ENCODE peak calls at places on chromosomes 2 and 18, in eight cellular contexts. One of them, this sample, is unnamed.

GRCh38 chr18:79375441-79375840 is 20.3 kb upstream of the NFATC1 start:
- DNase-seq in A549: no peak
- DNase-seq in IMR-90: no peak
- DNase-seq in ovary: no peak
- DNase-seq in K562: no peak
- DNase-seq in Peyer's patch: no peak
- DNase-seq in uterus: no peak
- DNase-seq in endothelial cell of umbilical vein: no peak
- DNase-seq in this sample: no peak

GRCh38 chr2:192051533-192051932 is 143.2 kb downstream of the TMEFF2 start:
- DNase-seq in A549: no peak
- DNase-seq in IMR-90: no peak
- DNase-seq in ovary: no peak
- DNase-seq in K562: no peak
- DNase-seq in Peyer's patch: no peak
- DNase-seq in uterus: no peak
- DNase-seq in endothelial cell of umbilical vein: no peak
- DNase-seq in this sample: no peak

GRCh38 chr2:127514485-127514884 is 11.8 kb downstream of the IWS1 start:
- DNase-seq in A549: no peak
- DNase-seq in IMR-90: no peak
- DNase-seq in ovary: no peak
- DNase-seq in K562: no peak
- DNase-seq in Peyer's patch: no peak
- DNase-seq in uterus: no peak
- DNase-seq in endothelial cell of umbilical vein: no peak
- DNase-seq in this sample: no peak

GRCh38 chr2:98478088-98478551 is 33.5 kb downstream of the INPP4A start:
- DNase-seq in A549: no peak
- DNase-seq in IMR-90: no peak
- DNase-seq in ovary: no peak
- DNase-seq in K562: no peak
- DNase-seq in Peyer's patch: peak; percentile 28
- DNase-seq in uterus: no peak
- DNase-seq in endothelial cell of umbilical vein: no peak
- DNase-seq in this sample: no peak

GRCh38 chr2:69703189-69703588 is 38.7 kb upstream of the ANXA4 start:
- DNase-seq in A549: no peak
- DNase-seq in IMR-90: no peak
- DNase-seq in ovary: no peak
- DNase-seq in K562: no peak
- DNase-seq in Peyer's patch: no peak
- DNase-seq in uterus: no peak
- DNase-seq in endothelial cell of umbilical vein: no peak
- DNase-seq in this sample: no peak

GRCh38 chr18:3037423-3037915 is 24.5 kb upstream of the LPIN2 start:
- DNase-seq in A549: peak; percentile 84
- DNase-seq in IMR-90: peak; percentile 90
- DNase-seq in ovary: no peak
- DNase-seq in K562: peak; percentile 73
- DNase-seq in Peyer's patch: peak; percentile 73
- DNase-seq in uterus: no peak
- DNase-seq in endothelial cell of umbilical vein: peak; percentile 76
- DNase-seq in this sample: peak; percentile 59

GRCh38 chr18:36127866-36128845 is 984 bp downstream of the SLC39A6 start:
- DNase-seq in A549: peak; percentile 1
- DNase-seq in IMR-90: peak; percentile 69
- DNase-seq in ovary: peak; percentile 39
- DNase-seq in K562: peak; percentile 40
- DNase-seq in Peyer's patch: peak; percentile 52
- DNase-seq in uterus: no peak
- DNase-seq in endothelial cell of umbilical vein: peak; percentile 37
- DNase-seq in this sample: no peak

GRCh38 chr2:43898134-43898957 is 59.6 kb downstream of the ABCG8 start:
- DNase-seq in A549: peak; percentile 76
- DNase-seq in IMR-90: peak; percentile 8
- DNase-seq in ovary: no peak
- DNase-seq in K562: no peak
- DNase-seq in Peyer's patch: peak; percentile 79
- DNase-seq in uterus: no peak
- DNase-seq in endothelial cell of umbilical vein: no peak
- DNase-seq in this sample: no peak

GRCh38 chr2:230925443-230925878 is 419 bp upstream of the GPR55 start:
- DNase-seq in A549: no peak
- DNase-seq in IMR-90: no peak
- DNase-seq in ovary: no peak
- DNase-seq in K562: no peak
- DNase-seq in Peyer's patch: no peak
- DNase-seq in uterus: no peak
- DNase-seq in endothelial cell of umbilical vein: no peak
- DNase-seq in this sample: no peak

GRCh38 chr2:226652388-226652787 is 147.2 kb downstream of the IRS1 start:
- DNase-seq in A549: peak; percentile 84
- DNase-seq in IMR-90: peak; percentile 97
- DNase-seq in ovary: no peak
- DNase-seq in K562: no peak
- DNase-seq in Peyer's patch: no peak
- DNase-seq in uterus: no peak
- DNase-seq in endothelial cell of umbilical vein: peak; percentile 11
- DNase-seq in this sample: no peak

GRCh38 chr18:65567372-65567771 is 183.4 kb upstream of the CDH7 start:
- DNase-seq in A549: peak; percentile 17
- DNase-seq in IMR-90: no peak
- DNase-seq in ovary: no peak
- DNase-seq in K562: no peak
- DNase-seq in Peyer's patch: no peak
- DNase-seq in uterus: no peak
- DNase-seq in endothelial cell of umbilical vein: no peak
- DNase-seq in this sample: no peak

GRCh38 chr2:41718703-41719102 is 329.1 kb upstream of the PKDCC start:
- DNase-seq in A549: no peak
- DNase-seq in IMR-90: no peak
- DNase-seq in ovary: no peak
- DNase-seq in K562: no peak
- DNase-seq in Peyer's patch: no peak
- DNase-seq in uterus: no peak
- DNase-seq in endothelial cell of umbilical vein: no peak
- DNase-seq in this sample: no peak

GRCh38 chr2:231701456-231702373 is 6.6 kb upstream of the PTMA start:
- DNase-seq in A549: no peak
- DNase-seq in IMR-90: peak; percentile 57
- DNase-seq in ovary: peak; percentile 83
- DNase-seq in K562: no peak
- DNase-seq in Peyer's patch: no peak
- DNase-seq in uterus: peak; percentile 74
- DNase-seq in endothelial cell of umbilical vein: no peak
- DNase-seq in this sample: no peak

GRCh38 chr2:204018717-204019116 is 82.2 kb downstream of the ICOS start:
- DNase-seq in A549: no peak
- DNase-seq in IMR-90: no peak
- DNase-seq in ovary: no peak
- DNase-seq in K562: no peak
- DNase-seq in Peyer's patch: no peak
- DNase-seq in uterus: no peak
- DNase-seq in endothelial cell of umbilical vein: no peak
- DNase-seq in this sample: no peak

GRCh38 chr2:186675380-186675779 is 18.5 kb upstream of the FAM171B start:
- DNase-seq in A549: no peak
- DNase-seq in IMR-90: peak; percentile 10
- DNase-seq in ovary: no peak
- DNase-seq in K562: no peak
- DNase-seq in Peyer's patch: no peak
- DNase-seq in uterus: no peak
- DNase-seq in endothelial cell of umbilical vein: no peak
- DNase-seq in this sample: no peak

GRCh38 chr2:42854207-42854818 is 61.9 kb upstream of the HAAO start:
- DNase-seq in A549: no peak
- DNase-seq in IMR-90: peak; percentile 23
- DNase-seq in ovary: peak; percentile 76
- DNase-seq in K562: no peak
- DNase-seq in Peyer's patch: no peak
- DNase-seq in uterus: peak; percentile 76
- DNase-seq in endothelial cell of umbilical vein: no peak
- DNase-seq in this sample: no peak

GRCh38 chr2:26455037-26455800 is 22.7 kb downstream of the OTOF start:
- DNase-seq in A549: no peak
- DNase-seq in IMR-90: no peak
- DNase-seq in ovary: no peak
- DNase-seq in K562: no peak
- DNase-seq in Peyer's patch: no peak
- DNase-seq in uterus: no peak
- DNase-seq in endothelial cell of umbilical vein: no peak
- DNase-seq in this sample: no peak

GRCh38 chr2:142687509-142687908 is 190.0 kb upstream of the KYNU start:
- DNase-seq in A549: no peak
- DNase-seq in IMR-90: no peak
- DNase-seq in ovary: no peak
- DNase-seq in K562: no peak
- DNase-seq in Peyer's patch: no peak
- DNase-seq in uterus: no peak
- DNase-seq in endothelial cell of umbilical vein: no peak
- DNase-seq in this sample: no peak

GRCh38 chr2:237139123-237139675 is 53.5 kb downstream of the COPS8 start:
- DNase-seq in A549: no peak
- DNase-seq in IMR-90: no peak
- DNase-seq in ovary: no peak
- DNase-seq in K562: no peak
- DNase-seq in Peyer's patch: no peak
- DNase-seq in uterus: no peak
- DNase-seq in endothelial cell of umbilical vein: no peak
- DNase-seq in this sample: no peak

GRCh38 chr2:232951891-232952290 is 61.2 kb downstream of the NGEF start:
- DNase-seq in A549: peak; percentile 31
- DNase-seq in IMR-90: no peak
- DNase-seq in ovary: no peak
- DNase-seq in K562: no peak
- DNase-seq in Peyer's patch: no peak
- DNase-seq in uterus: no peak
- DNase-seq in endothelial cell of umbilical vein: no peak
- DNase-seq in this sample: peak; percentile 62

GRCh38 chr2:70647873-70648481 is 94.4 kb upstream of the TGFA start:
- DNase-seq in A549: peak; percentile 72
- DNase-seq in IMR-90: peak; percentile 44
- DNase-seq in ovary: peak; percentile 21
- DNase-seq in K562: peak; percentile 61
- DNase-seq in Peyer's patch: peak; percentile 86
- DNase-seq in uterus: peak; percentile 24
- DNase-seq in endothelial cell of umbilical vein: peak; percentile 77
- DNase-seq in this sample: peak; percentile 50

GRCh38 chr18:50507120-50507590 is 52.7 kb upstream of the MAPK4 start:
- DNase-seq in A549: peak; percentile 12
- DNase-seq in IMR-90: no peak
- DNase-seq in ovary: peak; percentile 52
- DNase-seq in K562: peak; percentile 49
- DNase-seq in Peyer's patch: no peak
- DNase-seq in uterus: peak; percentile 16
- DNase-seq in endothelial cell of umbilical vein: no peak
- DNase-seq in this sample: peak; percentile 4

GRCh38 chr2:175180701-175181103 is 808 bp downstream of the ATP5MC3 start:
- DNase-seq in A549: peak; percentile 40
- DNase-seq in IMR-90: peak; percentile 41
- DNase-seq in ovary: peak; percentile 23
- DNase-seq in K562: peak; percentile 74
- DNase-seq in Peyer's patch: peak; percentile 67
- DNase-seq in uterus: peak; percentile 26
- DNase-seq in endothelial cell of umbilical vein: peak; percentile 66
- DNase-seq in this sample: no peak
- TF ChIP-seq POLR2A in A549: no peak
- TF ChIP-seq POLR2A in IMR-90: no peak
- TF ChIP-seq POLR2A in ovary: no peak
- TF ChIP-seq POLR2A in K562: no peak
- TF ChIP-seq POLR2A in Peyer's patch: peak; percentile 33
- TF ChIP-seq POLR2A in uterus: no peak
- TF ChIP-seq POLR2A in endothelial cell of umbilical vein: no peak
- TF ChIP-seq POLR2A in this sample: peak; percentile 29

GRCh38 chr2:27627963-27628766 is 647 bp downstream of the CCDC121 start:
- DNase-seq in A549: peak; percentile 50
- DNase-seq in IMR-90: peak; percentile 96
- DNase-seq in ovary: no peak
- DNase-seq in K562: peak; percentile 14
- DNase-seq in Peyer's patch: no peak
- DNase-seq in uterus: no peak
- DNase-seq in endothelial cell of umbilical vein: peak; percentile 60
- DNase-seq in this sample: no peak
- TF ChIP-seq POLR2A in A549: no peak
- TF ChIP-seq POLR2A in IMR-90: no peak
- TF ChIP-seq POLR2A in ovary: no peak
- TF ChIP-seq POLR2A in K562: no peak
- TF ChIP-seq POLR2A in Peyer's patch: no peak
- TF ChIP-seq POLR2A in uterus: no peak
- TF ChIP-seq POLR2A in endothelial cell of umbilical vein: no peak
- TF ChIP-seq POLR2A in this sample: no peak

DNA sequence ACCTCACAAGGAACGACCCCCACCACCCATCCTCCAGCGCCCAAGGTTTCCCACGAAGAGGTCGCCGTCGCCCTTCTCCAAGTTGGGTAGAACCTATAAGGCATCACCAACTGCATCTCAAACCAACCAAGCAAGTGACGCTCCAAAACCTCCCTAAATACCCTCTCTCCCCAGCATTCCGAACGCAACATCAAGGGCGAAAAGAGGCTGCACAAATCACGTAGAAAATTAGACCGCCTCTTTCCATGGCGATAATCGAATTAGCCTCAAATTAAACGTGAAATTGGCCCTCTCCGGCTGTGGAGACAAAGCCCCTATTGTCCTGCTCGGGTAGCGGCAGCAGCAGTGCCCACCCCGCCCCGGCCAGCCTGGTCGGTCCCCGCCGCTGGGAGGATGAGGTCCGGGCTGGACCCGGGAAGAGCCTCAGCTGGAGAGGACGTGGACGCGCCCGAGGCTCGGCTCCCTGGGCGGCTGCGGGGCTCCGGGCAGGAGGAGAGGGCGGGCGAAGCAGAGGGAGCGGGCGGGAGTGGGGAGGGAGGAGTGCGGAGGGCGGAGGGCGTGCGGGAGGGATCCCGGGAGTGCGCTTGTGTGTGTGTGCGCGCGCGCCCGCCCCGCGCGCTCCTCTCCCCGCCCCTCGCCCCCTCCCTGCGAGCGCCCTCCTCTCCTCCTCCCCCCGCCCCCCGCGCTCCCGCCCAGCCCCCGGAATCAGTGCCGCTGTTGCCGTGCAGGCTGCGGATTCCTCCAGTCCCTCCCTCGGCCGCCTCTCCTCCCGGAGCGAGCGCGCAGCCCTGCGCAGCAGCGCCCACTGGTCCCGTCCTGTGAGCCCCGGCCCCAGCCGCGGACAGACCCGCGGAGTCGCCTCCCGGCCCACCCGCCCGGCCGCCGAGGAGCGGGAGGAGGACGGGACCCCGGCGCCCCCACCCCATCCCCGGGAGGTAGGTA is at the start of gene SPTBN1:
- DNase-seq in A549: peak; percentile 91
- DNase-seq in IMR-90: peak; percentile 90
- DNase-seq in ovary: peak; percentile 97
- DNase-seq in K562: peak; percentile 17
- DNase-seq in Peyer's patch: peak; percentile 76
- DNase-seq in uterus: peak; percentile 93
- DNase-seq in endothelial cell of umbilical vein: peak; percentile 88
- DNase-seq in this sample: peak; percentile 71
- TF ChIP-seq POLR2A in A549: peak; percentile 79
- TF ChIP-seq POLR2A in IMR-90: peak; percentile 61
- TF ChIP-seq POLR2A in ovary: peak; percentile 76
- TF ChIP-seq POLR2A in K562: no peak
- TF ChIP-seq POLR2A in Peyer's patch: no peak
- TF ChIP-seq POLR2A in uterus: peak; percentile 78
- TF ChIP-seq POLR2A in endothelial cell of umbilical vein: peak; percentile 76
- TF ChIP-seq POLR2A in this sample: peak; percentile 91

GRCh38 chr18:8704361-8705279 is 736 bp upstream of the MTCL1 start:
- DNase-seq in A549: peak; percentile 92
- DNase-seq in IMR-90: peak; percentile 88
- DNase-seq in ovary: peak; percentile 92
- DNase-seq in K562: peak; percentile 99
- DNase-seq in Peyer's patch: peak; percentile 95
- DNase-seq in uterus: peak; percentile 86
- DNase-seq in endothelial cell of umbilical vein: peak; percentile 87
- DNase-seq in this sample: peak; percentile 88
- TF ChIP-seq POLR2A in A549: peak; percentile 58
- TF ChIP-seq POLR2A in IMR-90: peak; percentile 36
- TF ChIP-seq POLR2A in ovary: peak; percentile 36
- TF ChIP-seq POLR2A in K562: peak; percentile 76
- TF ChIP-seq POLR2A in Peyer's patch: peak; percentile 14
- TF ChIP-seq POLR2A in uterus: peak; percentile 61
- TF ChIP-seq POLR2A in endothelial cell of umbilical vein: peak; percentile 41
- TF ChIP-seq POLR2A in this sample: peak; percentile 62

This sample was measured in H54.